ENCODE peak calls at places on chromosomes 11 and 22, in four cellular contexts. One of them, this sample, is unnamed.

GRCh38 chr11:116519499-116519898 is 253.3 kb downstream of the BUD13 start:
- DNase-seq in K562: no peak
- DNase-seq in H1: no peak
- DNase-seq in HepG2: no peak
- DNase-seq in this sample: no peak

GRCh38 chr11:133134561-133135173 is 397.6 kb downstream of the OPCML start:
- DNase-seq in K562: peak
- DNase-seq in H1: peak
- DNase-seq in HepG2: peak
- DNase-seq in this sample: peak

GRCh38 chr11:134460881-134461280 is 48.8 kb upstream of the B3GAT1 start:
- DNase-seq in K562: no peak
- DNase-seq in H1: no peak
- DNase-seq in HepG2: no peak
- DNase-seq in this sample: no peak

GRCh38 chr11:70423523-70424505 is 25.5 kb downstream of the CTTN start:
- DNase-seq in K562: peak
- DNase-seq in H1: no peak
- DNase-seq in HepG2: peak
- DNase-seq in this sample: peak

GRCh38 chr11:84993386-84993785 is 633.8 kb downstream of the DLG2 start:
- DNase-seq in K562: no peak
- DNase-seq in H1: peak
- DNase-seq in HepG2: peak
- DNase-seq in this sample: no peak

GRCh38 chr11:102109896-102110760 is at the start of gene YAP1:
- DNase-seq in K562: peak
- DNase-seq in H1: peak
- DNase-seq in HepG2: peak
- DNase-seq in this sample: peak

GRCh38 chr22:41915035-41915782 is at the start of gene SHISA8:
- DNase-seq in K562: no peak
- DNase-seq in H1: no peak
- DNase-seq in HepG2: no peak
- DNase-seq in this sample: no peak

GRCh38 chr11:22830082-22830414 is 447 bp upstream of the SVIP start:
- DNase-seq in K562: no peak
- DNase-seq in H1: no peak
- DNase-seq in HepG2: no peak
- DNase-seq in this sample: no peak

GRCh38 chr11:73983764-73984543 is 1.3 kb upstream of the UCP2 start:
- DNase-seq in K562: peak
- DNase-seq in H1: no peak
- DNase-seq in HepG2: no peak
- DNase-seq in this sample: peak

GRCh38 chr11:124285610-124286344 is 28.0 kb downstream of the OR8D1 start:
- DNase-seq in K562: no peak
- DNase-seq in H1: no peak
- DNase-seq in HepG2: no peak
- DNase-seq in this sample: no peak

GRCh38 chr11:102268083-102268984 is 49.0 kb upstream of the BIRC3 start:
- DNase-seq in K562: peak
- DNase-seq in H1: peak
- DNase-seq in HepG2: peak
- DNase-seq in this sample: no peak

GRCh38 chr11:125300791-125301218 is 136.3 kb downstream of the PKNOX2 start:
- DNase-seq in K562: no peak
- DNase-seq in H1: no peak
- DNase-seq in HepG2: no peak
- DNase-seq in this sample: no peak

GRCh38 chr22:25970348-25970995 is 198.8 kb upstream of the SEZ6L start:
- DNase-seq in K562: no peak
- DNase-seq in H1: no peak
- DNase-seq in HepG2: no peak
- DNase-seq in this sample: no peak

GRCh38 chr22:49936973-49937757 is 18.7 kb downstream of the CRELD2 start:
- DNase-seq in K562: no peak
- DNase-seq in H1: no peak
- DNase-seq in HepG2: no peak
- DNase-seq in this sample: no peak

GRCh38 chr22:21837184-21837979 is 30.1 kb downstream of the MAPK1 start:
- DNase-seq in K562: no peak
- DNase-seq in H1: no peak
- DNase-seq in HepG2: peak
- DNase-seq in this sample: no peak

GRCh38 chr11:94861306-94861845 is 93.2 kb downstream of the AMOTL1 start:
- DNase-seq in K562: no peak
- DNase-seq in H1: no peak
- DNase-seq in HepG2: no peak
- DNase-seq in this sample: no peak

GRCh38 chr22:36325163-36326031 is 62.4 kb downstream of the MYH9 start:
- DNase-seq in K562: no peak
- DNase-seq in H1: no peak
- DNase-seq in HepG2: no peak
- DNase-seq in this sample: no peak

GRCh38 chr11:68115285-68115684 is 5.9 kb downstream of the CHKA start:
- DNase-seq in K562: no peak
- DNase-seq in H1: no peak
- DNase-seq in HepG2: no peak
- DNase-seq in this sample: peak

GRCh38 chr11:116792144-116792868 is 627 bp upstream of the APOA5 start:
- DNase-seq in K562: no peak
- DNase-seq in H1: no peak
- DNase-seq in HepG2: peak
- DNase-seq in this sample: no peak

GRCh38 chr11:10669258-10670033 is 24.1 kb downstream of the IRAG1 start:
- DNase-seq in K562: no peak
- DNase-seq in H1: no peak
- DNase-seq in HepG2: no peak
- DNase-seq in this sample: no peak

GRCh38 chr22:22076361-22076760 is 93.8 kb upstream of the TOP3B start:
- DNase-seq in K562: no peak
- DNase-seq in H1: no peak
- DNase-seq in HepG2: no peak
- DNase-seq in this sample: no peak

GRCh38 chr11:62645934-62646824 is at the start of gene GANAB:
- DNase-seq in K562: peak
- DNase-seq in H1: peak
- DNase-seq in HepG2: peak
- DNase-seq in this sample: peak

GRCh38 chr22:20741634-20742581 is 32.0 kb upstream of the SERPIND1 start:
- DNase-seq in K562: peak
- DNase-seq in H1: peak
- DNase-seq in HepG2: peak
- DNase-seq in this sample: no peak

GRCh38 chr11:67615455-67616430 is 9.0 kb downstream of the NDUFV1 start:
- DNase-seq in K562: peak
- DNase-seq in H1: peak
- DNase-seq in HepG2: peak
- DNase-seq in this sample: peak

GRCh38 chr11:117223741-117224685 is 7.9 kb downstream of the PCSK7 start:
- DNase-seq in K562: peak
- DNase-seq in H1: no peak
- DNase-seq in HepG2: no peak
- DNase-seq in this sample: no peak

DNA sequence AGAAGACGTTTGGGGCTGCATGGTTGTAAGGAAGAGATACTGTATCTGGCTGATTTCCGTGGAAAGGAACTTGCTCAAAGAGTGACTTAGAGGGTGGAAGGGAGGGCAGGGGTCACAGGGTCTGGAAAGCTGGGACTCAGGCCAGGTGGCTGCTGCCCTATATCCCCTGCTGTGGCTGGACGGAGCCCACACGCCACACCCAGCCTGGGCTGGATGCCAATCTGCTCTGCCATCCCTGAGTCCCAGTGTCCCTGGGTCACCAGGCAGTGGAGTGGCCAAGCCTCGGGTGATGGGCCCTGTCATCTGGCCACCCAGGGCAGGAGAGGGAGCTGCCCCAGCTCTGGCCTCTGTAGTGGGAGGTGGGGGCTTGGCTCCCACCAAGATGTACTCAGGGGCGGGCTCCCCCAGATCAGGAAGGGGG is 26.5 kb upstream of the KRTAP5-7 start:
- DNase-seq in K562: no peak
- DNase-seq in H1: no peak
- DNase-seq in HepG2: no peak
- DNase-seq in this sample: no peak
- TF ChIP-seq GABPA in K562: no peak
- TF ChIP-seq GABPA in H1: no peak
- TF ChIP-seq GABPA in HepG2: no peak
- TF ChIP-seq GABPA in this sample: no peak

GRCh38 chr11:8056810-8057463 is 24.1 kb upstream of the TUB start:
- DNase-seq in K562: no peak
- DNase-seq in H1: peak
- DNase-seq in HepG2: no peak
- DNase-seq in this sample: no peak
- TF ChIP-seq GABPA in K562: no peak
- TF ChIP-seq GABPA in H1: no peak
- TF ChIP-seq GABPA in HepG2: no peak
- TF ChIP-seq GABPA in this sample: no peak

GRCh38 chr22:40524392-40525249 is 111.9 kb downstream of the MRTFA start:
- DNase-seq in K562: peak
- DNase-seq in H1: no peak
- DNase-seq in HepG2: peak
- DNase-seq in this sample: no peak

GRCh38 chr22:40529817-40530216 is 106.7 kb downstream of the MRTFA start:
- DNase-seq in K562: no peak
- DNase-seq in H1: no peak
- DNase-seq in HepG2: no peak
- DNase-seq in this sample: no peak

GRCh38 chr22:40521046-40521445 is 115.5 kb downstream of the MRTFA start:
- DNase-seq in K562: no peak
- DNase-seq in H1: no peak
- DNase-seq in HepG2: no peak
- DNase-seq in this sample: no peak

GRCh38 chr22:40526960-40527359 is 109.6 kb downstream of the MRTFA start:
- DNase-seq in K562: no peak
- DNase-seq in H1: no peak
- DNase-seq in HepG2: no peak
- DNase-seq in this sample: no peak

GRCh38 chr22:40525250-40525884 is 111.2 kb downstream of the MRTFA start:
- DNase-seq in K562: peak
- DNase-seq in H1: peak
- DNase-seq in HepG2: peak
- DNase-seq in this sample: peak
- TF ChIP-seq GABPA in K562: no peak
- TF ChIP-seq GABPA in H1: no peak
- TF ChIP-seq GABPA in HepG2: no peak
- TF ChIP-seq GABPA in this sample: no peak

DNA sequence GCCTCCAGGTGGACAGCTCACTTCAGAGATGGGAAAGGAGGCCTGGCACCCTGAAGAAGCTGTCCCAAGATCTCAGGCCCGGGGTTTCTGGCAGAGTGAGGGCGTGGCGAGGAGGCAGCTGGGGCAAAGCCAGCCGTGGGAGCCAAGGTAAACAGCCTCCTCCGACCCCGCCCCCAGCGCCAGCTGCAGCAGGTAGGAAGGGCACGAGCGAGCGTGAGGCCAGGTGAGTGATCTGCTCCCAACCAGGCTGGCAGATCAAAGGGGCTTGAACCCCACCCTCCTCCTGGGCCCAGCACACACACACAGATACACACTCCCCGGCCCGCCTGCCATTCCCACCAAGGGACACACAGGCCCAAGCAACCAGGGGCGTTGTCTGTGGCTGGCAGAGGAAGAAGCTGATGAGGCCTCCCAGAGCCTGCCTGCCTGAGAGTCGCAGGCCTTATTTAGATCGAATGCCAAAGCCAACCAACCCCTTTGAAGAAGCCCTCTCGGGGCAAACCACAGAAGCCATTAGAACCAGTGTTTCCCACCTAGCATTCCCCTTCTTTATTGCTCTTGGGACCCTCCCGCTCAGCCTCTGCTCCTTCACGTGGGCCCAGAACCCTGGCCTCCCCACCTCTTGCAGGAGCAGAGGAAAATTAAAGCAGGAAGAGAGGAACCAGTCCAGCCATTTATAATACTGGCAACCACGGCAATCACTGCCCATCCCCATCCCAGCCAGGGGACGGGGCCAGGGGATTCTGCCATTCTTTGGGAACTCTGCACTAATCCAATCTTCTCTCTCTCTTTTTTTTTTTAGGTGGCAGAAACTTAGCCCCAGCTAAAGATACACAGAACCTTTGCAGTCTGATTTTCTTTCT is 5.0 kb downstream of the PDGFB start:
- DNase-seq in K562: no peak
- DNase-seq in H1: no peak
- DNase-seq in HepG2: no peak
- DNase-seq in this sample: no peak
- TF ChIP-seq GABPA in K562: no peak
- TF ChIP-seq GABPA in H1: no peak
- TF ChIP-seq GABPA in HepG2: no peak
- TF ChIP-seq GABPA in this sample: no peak

DNA sequence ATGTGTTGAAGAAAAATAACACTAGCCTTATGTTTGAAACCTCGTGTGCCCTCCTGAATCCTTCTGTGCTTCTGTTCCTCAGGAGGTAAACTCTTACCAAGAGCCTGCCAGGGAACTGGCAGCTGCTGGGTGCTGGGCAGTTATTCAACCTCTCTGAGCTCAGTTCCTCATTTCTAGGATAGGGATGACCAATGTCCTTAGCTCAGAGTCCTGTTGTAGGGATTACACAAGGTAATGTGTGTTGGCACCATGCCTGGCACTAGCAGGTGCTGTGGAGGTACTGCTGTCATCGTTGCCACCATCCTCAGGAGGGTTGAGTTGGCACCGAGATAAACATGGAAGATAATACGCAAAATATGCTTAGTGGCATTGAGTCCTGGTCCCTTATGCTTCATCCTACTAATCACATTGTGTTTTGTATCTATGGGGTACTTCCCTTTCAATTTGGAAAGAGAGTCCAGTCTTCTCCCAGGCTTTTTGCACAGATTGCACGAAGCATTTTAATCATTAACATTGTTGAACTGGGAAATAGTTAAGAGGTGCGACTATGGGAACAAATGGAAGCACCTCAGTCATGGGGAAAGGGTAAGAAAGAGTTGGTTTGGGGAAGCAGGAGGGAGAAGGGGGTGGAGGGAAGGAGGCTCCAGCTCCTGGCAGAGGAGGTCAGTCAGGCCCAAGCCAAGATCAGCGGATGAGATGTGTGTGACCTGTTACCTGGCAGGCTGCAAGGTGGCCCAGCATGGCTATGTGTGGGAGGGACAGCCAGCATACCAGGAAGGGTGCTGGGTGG is 56.7 kb downstream of the CABIN1 start:
- DNase-seq in K562: no peak
- DNase-seq in H1: no peak
- DNase-seq in HepG2: no peak
- DNase-seq in this sample: peak
- TF ChIP-seq GABPA in K562: no peak
- TF ChIP-seq GABPA in H1: no peak
- TF ChIP-seq GABPA in HepG2: no peak
- TF ChIP-seq GABPA in this sample: no peak

DNA sequence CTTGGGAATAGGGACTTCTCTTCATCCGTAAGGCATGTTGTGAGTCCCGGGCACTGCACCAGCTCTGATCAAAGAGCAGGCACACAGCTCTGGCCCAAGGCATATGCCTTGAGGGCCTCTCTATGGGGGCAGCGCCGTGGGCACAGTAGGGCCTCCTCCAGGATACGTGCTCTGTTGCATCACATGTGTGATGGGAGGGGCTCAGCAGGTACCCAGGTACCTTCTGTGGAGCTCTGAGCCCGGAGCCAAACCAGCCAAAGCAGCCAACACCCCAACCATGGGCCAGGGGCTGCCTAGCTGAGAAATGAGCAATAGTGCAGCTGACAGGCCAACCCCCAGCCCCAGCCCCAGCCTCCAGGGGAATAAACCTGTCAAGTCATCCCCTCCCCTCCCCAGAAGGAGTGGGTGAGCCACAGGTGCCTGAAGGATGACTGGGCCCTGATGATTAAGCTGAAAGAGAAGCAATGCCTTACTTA is 79.7 kb upstream of the SHISAL1 start:
- DNase-seq in K562: no peak
- DNase-seq in H1: peak
- DNase-seq in HepG2: no peak
- DNase-seq in this sample: no peak
- TF ChIP-seq GABPA in K562: no peak
- TF ChIP-seq GABPA in H1: no peak
- TF ChIP-seq GABPA in HepG2: no peak
- TF ChIP-seq GABPA in this sample: no peak